ENCODE peak calls at places on chromosomes 13 and 19, in eight cellular contexts. O is lower leg skin; G is activated naive CD8-positive, alpha-beta T cell treated with anti-CD3 and anti-CD28 coated beads, Interleukin-2, amount 50 U/mL, for 24 hours; A is NCI-H524; P is fibroblast of mammary gland; D is cerebellar cortex; B is psoas muscle; E is stimulated activated CD4-positive, alpha-beta T cell treated with anti-CD3 and anti-CD28 coated beads, TNF-alpha, amount 100 ng/mL, for 4 hours. R is an unnamed sample.

GRCh38 chr19:47158879-47159509 is 28.4 kb downstream of the SAE1 start:
- DNase-seq in E (no peak), A (no peak), D (no peak), P (no peak), B (no peak), G (no peak), O (no peak), R (no peak)

GRCh38 chr13:37383066-37383465 is 215.5 kb downstream of the POSTN start:
- DNase-seq in O (no peak), G (no peak), B (no peak), E (no peak), D (no peak), P (no peak), A (peak), R (no peak)

GRCh38 chr19:17889609-17890214 is 18.0 kb downstream of the SLC5A5 start:
- DNase-seq in E (no peak), B (no peak), O (no peak), P (peak), G (no peak), A (no peak), D (no peak), R (no peak)

GRCh38 chr13:21100994-21101757 is 39.8 kb upstream of the LATS2 start:
- DNase-seq in A (no peak), D (no peak), B (no peak), G (no peak), E (no peak), P (no peak), O (peak), R (no peak)

GRCh38 chr19:10748924-10749434 is 31.1 kb downstream of the DNM2 start:
- DNase-seq in P (peak), O (no peak), G (no peak), A (peak), B (no peak), E (no peak), D (peak), R (no peak)

GRCh38 chr19:33089061-33089460 is 8.1 kb downstream of the GPATCH1 start:
- DNase-seq in O (no peak), A (no peak), B (no peak), P (no peak), E (no peak), G (no peak), D (no peak), R (no peak)

GRCh38 chr19:19098703-19099632 is 35.2 kb downstream of the SLC25A42 start:
- DNase-seq in E (no peak), P (no peak), A (no peak), B (no peak), G (no peak), O (no peak), D (no peak), R (no peak)

GRCh38 chr13:99034333-99035085 is 56.6 kb upstream of the DOCK9 start:
- DNase-seq in O (no peak), A (peak), E (no peak), D (peak), B (no peak), G (no peak), P (no peak), R (no peak)

GRCh38 chr19:46495789-46496099 is at the start of gene PNMA8B:
- DNase-seq in B (peak), D (peak), O (no peak), E (peak), A (peak), P (no peak), G (no peak), R (no peak)

GRCh38 chr19:38551450-38551813 is 66.3 kb downstream of the MAP4K1 start:
- DNase-seq in D (no peak), G (peak), A (no peak), P (no peak), B (peak), E (peak), O (no peak), R (no peak)

GRCh38 chr13:45678282-45678681 is 23.8 kb upstream of the CBY2 start:
- DNase-seq in O (no peak), E (no peak), G (no peak), D (no peak), P (no peak), B (no peak), A (peak), R (no peak)

GRCh38 chr13:113545931-113546516 is 38.5 kb upstream of the TFDP1 start:
- DNase-seq in E (no peak), O (peak), P (no peak), B (no peak), D (no peak), G (no peak), A (no peak), R (peak)

R was measured in coronary artery.